ENCODE peak calls at places on chromosome 5, in eight cellular contexts. One of them, this sample, is unnamed.

GRCh38 chr5:141343242-141343952 is at the start of gene PCDHGA3:
- DNase-seq in T-cell: no peak
- DNase-seq in choroid plexus epithelial cell: peak; percentile 61
- DNase-seq in AG09319: no peak
- DNase-seq in CD8-positive, alpha-beta T cell: no peak
- DNase-seq in GM10248: no peak
- DNase-seq in ELR: peak; percentile 61
- DNase-seq in mucosa of gallbladder: no peak
- DNase-seq in this sample: peak; percentile 63

GRCh38 chr5:112626079-112626478 is 111.6 kb upstream of the APC start:
- DNase-seq in T-cell: no peak
- DNase-seq in choroid plexus epithelial cell: no peak
- DNase-seq in AG09319: no peak
- DNase-seq in CD8-positive, alpha-beta T cell: no peak
- DNase-seq in GM10248: no peak
- DNase-seq in ELR: no peak
- DNase-seq in mucosa of gallbladder: no peak
- DNase-seq in this sample: no peak

GRCh38 chr5:5363045-5363444 is 59.4 kb upstream of the ICE1 start:
- DNase-seq in T-cell: no peak
- DNase-seq in choroid plexus epithelial cell: peak; percentile 56
- DNase-seq in AG09319: no peak
- DNase-seq in CD8-positive, alpha-beta T cell: no peak
- DNase-seq in GM10248: no peak
- DNase-seq in ELR: peak; percentile 36
- DNase-seq in mucosa of gallbladder: no peak
- DNase-seq in this sample: no peak

GRCh38 chr5:32136342-32136741 is 37.8 kb downstream of the GOLPH3 start:
- DNase-seq in T-cell: no peak
- DNase-seq in choroid plexus epithelial cell: no peak
- DNase-seq in AG09319: no peak
- DNase-seq in CD8-positive, alpha-beta T cell: no peak
- DNase-seq in GM10248: no peak
- DNase-seq in ELR: no peak
- DNase-seq in mucosa of gallbladder: no peak
- DNase-seq in this sample: no peak

GRCh38 chr5:136890431-136891148 is 525.2 kb upstream of the TRPC7 start:
- DNase-seq in T-cell: no peak
- DNase-seq in choroid plexus epithelial cell: no peak
- DNase-seq in AG09319: no peak
- DNase-seq in CD8-positive, alpha-beta T cell: no peak
- DNase-seq in GM10248: no peak
- DNase-seq in ELR: no peak
- DNase-seq in mucosa of gallbladder: no peak
- DNase-seq in this sample: no peak

GRCh38 chr5:317086-317811 is 4.3 kb upstream of the AHRR start:
- DNase-seq in T-cell: no peak
- DNase-seq in choroid plexus epithelial cell: peak; percentile 82
- DNase-seq in AG09319: no peak
- DNase-seq in CD8-positive, alpha-beta T cell: peak; percentile 40
- DNase-seq in GM10248: peak; percentile 92
- DNase-seq in ELR: peak; percentile 89
- DNase-seq in mucosa of gallbladder: no peak
- DNase-seq in this sample: peak; percentile 93

GRCh38 chr5:169870221-169870620 is 110.1 kb downstream of the INSYN2B start:
- DNase-seq in T-cell: no peak
- DNase-seq in choroid plexus epithelial cell: peak; percentile 39
- DNase-seq in AG09319: no peak
- DNase-seq in CD8-positive, alpha-beta T cell: no peak
- DNase-seq in GM10248: no peak
- DNase-seq in ELR: no peak
- DNase-seq in mucosa of gallbladder: no peak
- DNase-seq in this sample: no peak

GRCh38 chr5:151086905-151087360 is 6.1 kb upstream of the TNIP1 start:
- DNase-seq in T-cell: peak; percentile 58
- DNase-seq in choroid plexus epithelial cell: no peak
- DNase-seq in AG09319: no peak
- DNase-seq in CD8-positive, alpha-beta T cell: peak; percentile 62
- DNase-seq in GM10248: peak; percentile 82
- DNase-seq in ELR: peak; percentile 76
- DNase-seq in mucosa of gallbladder: no peak
- DNase-seq in this sample: no peak

GRCh38 chr5:52947208-52947607 is 41.9 kb upstream of the ITGA2 start:
- DNase-seq in T-cell: no peak
- DNase-seq in choroid plexus epithelial cell: peak; percentile 82
- DNase-seq in AG09319: no peak
- DNase-seq in CD8-positive, alpha-beta T cell: no peak
- DNase-seq in GM10248: no peak
- DNase-seq in ELR: peak; percentile 43
- DNase-seq in mucosa of gallbladder: no peak
- DNase-seq in this sample: no peak

GRCh38 chr5:111463304-111463703 is 49.0 kb downstream of the STARD4 start:
- DNase-seq in T-cell: no peak
- DNase-seq in choroid plexus epithelial cell: no peak
- DNase-seq in AG09319: no peak
- DNase-seq in CD8-positive, alpha-beta T cell: no peak
- DNase-seq in GM10248: no peak
- DNase-seq in ELR: no peak
- DNase-seq in mucosa of gallbladder: no peak
- DNase-seq in this sample: no peak

GRCh38 chr5:126677101-126677500 is 76.4 kb downstream of the PHAX start:
- DNase-seq in T-cell: no peak
- DNase-seq in choroid plexus epithelial cell: no peak
- DNase-seq in AG09319: no peak
- DNase-seq in CD8-positive, alpha-beta T cell: no peak
- DNase-seq in GM10248: no peak
- DNase-seq in ELR: no peak
- DNase-seq in mucosa of gallbladder: no peak
- DNase-seq in this sample: no peak

GRCh38 chr5:138408023-138408422 is 30.8 kb upstream of the REEP2 start:
- DNase-seq in T-cell: no peak
- DNase-seq in choroid plexus epithelial cell: no peak
- DNase-seq in AG09319: no peak
- DNase-seq in CD8-positive, alpha-beta T cell: no peak
- DNase-seq in GM10248: peak; percentile 47
- DNase-seq in ELR: no peak
- DNase-seq in mucosa of gallbladder: no peak
- DNase-seq in this sample: no peak

GRCh38 chr5:90484540-90484939 is 9.9 kb downstream of the POLR3G start:
- DNase-seq in T-cell: no peak
- DNase-seq in choroid plexus epithelial cell: peak; percentile 49
- DNase-seq in AG09319: no peak
- DNase-seq in CD8-positive, alpha-beta T cell: no peak
- DNase-seq in GM10248: no peak
- DNase-seq in ELR: no peak
- DNase-seq in mucosa of gallbladder: no peak
- DNase-seq in this sample: no peak

GRCh38 chr5:54956922-54957321 is 28.5 kb downstream of the ESM1 start:
- DNase-seq in T-cell: no peak
- DNase-seq in choroid plexus epithelial cell: no peak
- DNase-seq in AG09319: no peak
- DNase-seq in CD8-positive, alpha-beta T cell: no peak
- DNase-seq in GM10248: no peak
- DNase-seq in ELR: no peak
- DNase-seq in mucosa of gallbladder: no peak
- DNase-seq in this sample: no peak

GRCh38 chr5:176131771-176132170 is 106.5 kb upstream of the SIMC1 start:
- DNase-seq in T-cell: no peak
- DNase-seq in choroid plexus epithelial cell: no peak
- DNase-seq in AG09319: no peak
- DNase-seq in CD8-positive, alpha-beta T cell: no peak
- DNase-seq in GM10248: no peak
- DNase-seq in ELR: no peak
- DNase-seq in mucosa of gallbladder: no peak
- DNase-seq in this sample: no peak

GRCh38 chr5:151811593-151812321 is 40.0 kb downstream of the G3BP1 start:
- DNase-seq in T-cell: no peak
- DNase-seq in choroid plexus epithelial cell: peak; percentile 84
- DNase-seq in AG09319: no peak
- DNase-seq in CD8-positive, alpha-beta T cell: no peak
- DNase-seq in GM10248: no peak
- DNase-seq in ELR: peak; percentile 28
- DNase-seq in mucosa of gallbladder: no peak
- DNase-seq in this sample: no peak

GRCh38 chr5:168879929-168880328 is 300.8 kb upstream of the PANK3 start:
- DNase-seq in T-cell: no peak
- DNase-seq in choroid plexus epithelial cell: peak; percentile 55
- DNase-seq in AG09319: no peak
- DNase-seq in CD8-positive, alpha-beta T cell: no peak
- DNase-seq in GM10248: peak; percentile 54
- DNase-seq in ELR: no peak
- DNase-seq in mucosa of gallbladder: peak; percentile 44
- DNase-seq in this sample: no peak

This sample was measured in endodermal cell.